ENCODE peak calls at places on chromosome 22, in four cellular contexts. One of them, this sample, is unnamed.

GRCh38 chr22:27816552-27816951 is 15.0 kb upstream of the MN1 start:
- DNase-seq in HepG2: no peak
- DNase-seq in GM12878: no peak
- DNase-seq in H1: no peak
- DNase-seq in this sample: no peak

GRCh38 chr22:38802671-38803121 is 8.8 kb upstream of the DNAL4 start:
- DNase-seq in H1: no peak
- DNase-seq in HepG2: peak
- DNase-seq in GM12878: no peak
- DNase-seq in this sample: no peak

GRCh38 chr22:40400173-40400572 is 29.8 kb downstream of the SGSM3 start:
- DNase-seq in H1: no peak
- DNase-seq in GM12878: peak
- DNase-seq in HepG2: no peak
- DNase-seq in this sample: no peak

GRCh38 chr22:44159230-44159629 is 21.5 kb upstream of the PARVG start:
- DNase-seq in HepG2: no peak
- DNase-seq in GM12878: no peak
- DNase-seq in H1: no peak
- DNase-seq in this sample: no peak

GRCh38 chr22:27699676-27700075 is 101.9 kb downstream of the MN1 start:
- DNase-seq in HepG2: no peak
- DNase-seq in H1: no peak
- DNase-seq in GM12878: no peak
- DNase-seq in this sample: no peak

GRCh38 chr22:39363751-39364484 is 14.1 kb downstream of the SYNGR1 start:
- DNase-seq in GM12878: no peak
- DNase-seq in HepG2: no peak
- DNase-seq in H1: no peak
- DNase-seq in this sample: no peak

GRCh38 chr22:50299724-50300619 is 7.5 kb downstream of the PLXNB2 start:
- DNase-seq in HepG2: no peak
- DNase-seq in H1: peak
- DNase-seq in GM12878: no peak
- DNase-seq in this sample: no peak

GRCh38 chr22:43428005-43428485 is 16.2 kb downstream of the MPPED1 start:
- DNase-seq in GM12878: no peak
- DNase-seq in H1: no peak
- DNase-seq in HepG2: no peak
- DNase-seq in this sample: no peak

GRCh38 chr22:26679003-26679629 is 21.7 kb downstream of the MIAT start:
- DNase-seq in GM12878: peak
- DNase-seq in H1: peak
- DNase-seq in HepG2: peak
- DNase-seq in this sample: peak

GRCh38 chr22:17063372-17064106 is 21.3 kb upstream of the IL17RA start:
- DNase-seq in GM12878: no peak
- DNase-seq in HepG2: no peak
- DNase-seq in H1: no peak
- DNase-seq in this sample: no peak

GRCh38 chr22:37735054-37735453 is 38.2 kb downstream of the TRIOBP start:
- DNase-seq in GM12878: no peak
- DNase-seq in HepG2: peak
- DNase-seq in H1: no peak
- DNase-seq in this sample: no peak

GRCh38 chr22:40525250-40525884 is 111.2 kb downstream of the MRTFA start:
- DNase-seq in GM12878: no peak
- DNase-seq in HepG2: peak
- DNase-seq in H1: no peak
- DNase-seq in this sample: no peak

GRCh38 chr22:42443240-42444059 is 11.2 kb upstream of the NFAM1 start:
- DNase-seq in GM12878: no peak
- DNase-seq in HepG2: no peak
- DNase-seq in H1: no peak
- DNase-seq in this sample: no peak

GRCh38 chr22:31272522-31273446 is 19.5 kb downstream of the PIK3IP1 start:
- DNase-seq in GM12878: no peak
- DNase-seq in HepG2: peak
- DNase-seq in H1: no peak
- DNase-seq in this sample: peak

GRCh38 chr22:48577014-48577690 is 1250.5 kb downstream of the BRD1 start:
- DNase-seq in H1: no peak
- DNase-seq in GM12878: no peak
- DNase-seq in HepG2: no peak
- DNase-seq in this sample: no peak

GRCh38 chr22:48574776-48575566 is 1252.7 kb downstream of the BRD1 start:
- DNase-seq in H1: peak
- DNase-seq in GM12878: no peak
- DNase-seq in HepG2: peak
- DNase-seq in this sample: peak

GRCh38 chr22:48575567-48576332 is 1251.9 kb downstream of the BRD1 start:
- DNase-seq in HepG2: no peak
- DNase-seq in H1: no peak
- DNase-seq in GM12878: no peak
- DNase-seq in this sample: no peak

GRCh38 chr22:48577691-48578090 is 1250.0 kb downstream of the BRD1 start:
- DNase-seq in GM12878: no peak
- DNase-seq in H1: no peak
- DNase-seq in HepG2: no peak
- DNase-seq in this sample: no peak

DNA sequence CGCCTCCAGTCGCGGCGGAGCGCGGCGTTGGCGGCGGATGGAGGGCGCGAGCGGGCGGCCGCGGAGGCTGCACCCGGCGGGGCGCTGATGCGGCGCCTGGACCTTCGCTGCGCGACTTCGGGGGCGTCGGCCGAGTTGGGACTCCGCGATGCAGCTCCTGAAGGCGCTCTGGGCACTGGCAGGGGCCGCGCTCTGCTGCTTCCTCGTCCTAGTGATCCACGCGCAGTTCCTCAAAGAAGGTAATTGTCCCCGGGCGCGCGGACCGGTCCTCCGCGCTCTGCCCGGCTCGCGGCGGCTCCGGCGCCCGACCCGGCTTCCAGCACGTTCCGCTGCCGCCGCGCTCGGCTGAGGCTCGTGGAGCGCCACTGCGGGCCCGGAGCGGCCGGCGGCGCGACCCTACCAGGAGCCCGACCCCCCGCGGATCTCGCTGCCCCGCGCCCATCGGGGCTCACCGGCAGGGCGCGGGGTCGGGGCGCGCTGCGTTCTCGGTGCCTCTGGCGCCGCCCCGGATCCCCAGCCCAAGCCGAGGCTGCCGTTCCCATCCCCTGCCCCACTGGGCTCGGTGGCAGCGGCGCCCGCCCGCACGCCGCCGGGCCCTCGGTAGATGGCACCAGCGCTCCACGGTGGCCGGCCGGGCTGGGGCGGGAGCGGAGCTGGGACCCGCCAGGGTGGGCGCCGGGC is 1251.2 kb downstream of the BRD1 start:
- DNase-seq in HepG2: no peak
- DNase-seq in GM12878: no peak
- DNase-seq in H1: no peak
- DNase-seq in this sample: no peak
- H3K4me3 ChIP-seq in HepG2: no peak
- H3K4me3 ChIP-seq in GM12878: no peak
- H3K4me3 ChIP-seq in H1: peak
- H3K4me3 ChIP-seq in this sample: peak

DNA sequence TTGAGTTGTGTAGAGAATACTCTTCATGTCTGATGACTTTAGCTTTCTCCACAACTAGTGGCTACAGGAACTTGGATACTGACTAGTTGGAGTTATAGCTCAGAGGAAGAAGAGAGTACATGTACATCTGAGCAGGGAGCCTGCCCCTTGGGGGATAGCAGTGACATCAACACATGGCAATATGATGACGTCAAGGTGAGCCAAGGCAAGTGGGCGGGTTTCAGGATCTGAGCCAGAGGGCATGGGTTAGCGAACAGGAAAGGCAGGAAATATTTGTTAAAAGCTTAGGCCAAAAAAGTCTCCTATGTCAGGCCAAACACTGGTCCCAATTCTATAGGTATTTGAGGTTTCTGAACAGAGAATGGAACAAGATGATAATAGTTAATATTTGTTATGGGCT is 42.0 kb upstream of the HORMAD2 start:
- DNase-seq in H1: no peak
- DNase-seq in GM12878: no peak
- DNase-seq in HepG2: no peak
- DNase-seq in this sample: no peak
- TF ChIP-seq SUZ12 in H1: no peak
- TF ChIP-seq SUZ12 in GM12878: no peak
- TF ChIP-seq SUZ12 in HepG2: no peak
- TF ChIP-seq SUZ12 in this sample: no peak

GRCh38 chr22:19179472-19180048 is 1.0 kb upstream of the SLC25A1 start:
- DNase-seq in GM12878: peak
- DNase-seq in HepG2: peak
- DNase-seq in H1: peak
- DNase-seq in this sample: peak
- H3K4me3 ChIP-seq in GM12878: peak
- H3K4me3 ChIP-seq in HepG2: peak
- H3K4me3 ChIP-seq in H1: peak
- H3K4me3 ChIP-seq in this sample: peak

DNA sequence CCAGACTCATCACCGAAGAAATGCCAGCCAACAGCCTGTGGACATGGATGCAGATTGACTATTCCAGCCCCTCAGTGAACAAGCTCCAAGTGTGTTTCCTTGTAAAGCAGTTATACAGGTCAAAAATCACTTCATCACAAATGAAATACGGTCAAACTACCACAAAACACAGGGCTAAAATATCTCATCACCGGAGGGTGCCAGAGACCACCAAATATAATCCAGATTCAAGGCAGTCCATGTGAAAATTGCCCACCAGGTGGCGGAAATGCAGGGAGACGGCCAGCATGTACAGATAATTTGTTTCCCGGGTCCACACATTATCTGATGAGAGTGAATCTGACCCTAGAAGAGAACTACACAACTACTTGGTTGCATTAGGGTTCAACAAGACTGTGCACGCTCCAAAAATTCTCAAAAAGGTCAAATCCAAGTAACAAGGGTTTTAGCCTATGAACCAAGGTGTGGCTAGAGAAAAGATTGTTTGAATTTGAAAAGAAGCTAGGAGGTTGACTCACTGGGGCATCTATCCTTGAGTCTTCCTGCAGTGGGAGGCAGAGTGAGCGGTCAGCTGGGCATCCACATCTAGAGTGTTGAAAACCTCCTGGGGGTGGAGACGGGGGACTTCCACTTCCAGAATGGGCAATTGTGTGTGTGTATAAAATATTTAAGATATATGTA is 71.7 kb downstream of the IGLL5 start:
- DNase-seq in HepG2: peak
- DNase-seq in H1: no peak
- DNase-seq in GM12878: peak
- DNase-seq in this sample: peak
- TF ChIP-seq SUZ12 in HepG2: peak
- TF ChIP-seq SUZ12 in H1: no peak
- TF ChIP-seq SUZ12 in GM12878: no peak
- TF ChIP-seq SUZ12 in this sample: no peak

DNA sequence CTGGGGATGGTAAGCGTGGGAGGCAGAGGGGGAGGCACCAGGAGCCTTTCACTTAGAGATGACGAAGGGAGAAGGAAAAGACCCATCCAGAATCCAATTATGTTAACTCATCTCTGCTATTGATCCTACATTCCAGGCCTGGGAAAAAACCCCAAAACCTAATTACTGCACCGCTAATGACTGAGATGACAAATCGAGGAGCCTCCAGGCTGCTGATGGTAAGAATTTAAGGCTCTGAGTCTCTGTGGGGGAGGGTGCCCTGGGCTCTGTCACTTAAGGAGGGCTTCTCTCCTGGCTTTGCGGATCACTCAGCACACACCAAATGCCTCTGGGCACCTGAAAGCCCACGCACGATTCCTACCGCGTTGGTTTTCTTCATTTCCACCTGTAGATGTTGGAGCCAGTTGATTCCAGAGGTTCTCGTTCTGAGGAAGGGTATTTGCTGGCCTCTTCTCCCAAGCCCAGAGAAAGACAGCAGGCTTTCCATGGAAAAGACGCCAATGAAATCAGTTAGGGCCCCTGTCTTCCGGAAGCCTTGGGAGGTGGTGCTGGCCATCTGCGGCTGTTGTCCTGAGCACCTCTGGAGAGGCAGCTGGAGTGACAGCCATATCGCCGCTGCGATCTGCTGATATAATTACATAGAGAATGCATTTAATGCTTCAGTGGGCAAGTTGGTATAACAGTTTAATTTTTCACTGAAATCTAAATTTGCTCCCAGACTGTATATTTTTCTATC is 751.2 kb downstream of the BRD1 start:
- DNase-seq in H1: no peak
- DNase-seq in GM12878: no peak
- DNase-seq in HepG2: no peak
- DNase-seq in this sample: peak
- H3K4me3 ChIP-seq in H1: no peak
- H3K4me3 ChIP-seq in GM12878: no peak
- H3K4me3 ChIP-seq in HepG2: no peak
- H3K4me3 ChIP-seq in this sample: no peak

This sample was measured in NT2/D1.